ENCODE peak calls at places on chromosomes 13 and 19, in eight cellular contexts. D is astrocyte of the spinal cord, H is A549, M is K562, J is body of pancreas, Y is endodermal cell, L is sigmoid colon, E is left ventricle myocardium inferior. F is an unnamed sample.

GRCh38 chr19:43546581-43546980 is 13.6 kb downstream of the ZNF575 start:
- DNase-seq in E (no peak), H (no peak), L (no peak), D (no peak), J (no peak), Y (no peak), M (no peak), F (no peak)

GRCh38 chr19:53057904-53058579 is 13.5 kb downstream of the ERVV-2 start:
- DNase-seq in D (no peak), J (peak; percentile 62), Y (peak; percentile 88), H (no peak), M (no peak), E (peak; percentile 46), L (no peak), F (peak; percentile 14)

GRCh38 chr13:73993661-73994060 is 140.5 kb downstream of the KLF12 start:
- DNase-seq in L (no peak), Y (no peak), H (no peak), M (no peak), J (no peak), D (no peak), E (no peak), F (no peak)

GRCh38 chr13:112456138-112457056 is 80.2 kb downstream of the SPACA7 start:
- DNase-seq in Y (peak; percentile 22), L (no peak), E (no peak), D (no peak), J (no peak), H (no peak), M (no peak), F (no peak)

GRCh38 chr19:58554494-58555368 is at the start of gene CHMP2A:
- DNase-seq in J (peak; percentile 98), Y (peak; percentile 99), H (peak; percentile 99), L (peak; percentile 100), E (peak; percentile 99), D (peak; percentile 98), M (peak; percentile 89), F (peak; percentile 98)

GRCh38 chr13:90547272-90547790 is 800.2 kb upstream of the MIR17HG start:
- DNase-seq in L (no peak), D (no peak), M (no peak), Y (no peak), E (no peak), J (no peak), H (no peak), F (no peak)

GRCh38 chr13:36369268-36370107 is 23.3 kb upstream of the SPART start:
- DNase-seq in Y (no peak), J (no peak), E (no peak), D (peak; percentile 78), H (no peak), M (no peak), L (no peak), F (no peak)

GRCh38 chr13:75359266-75359665 is 122.7 kb downstream of the TBC1D4 start:
- DNase-seq in Y (no peak), L (no peak), E (no peak), H (peak; percentile 16), M (no peak), D (peak; percentile 95), J (no peak), F (peak; percentile 93)

GRCh38 chr19:19421326-19421725 is 15.9 kb downstream of the GATAD2A start:
- DNase-seq in J (no peak), D (no peak), Y (no peak), M (no peak), L (no peak), H (no peak), E (no peak), F (no peak)

GRCh38 chr13:110367620-110368019 is 60.5 kb downstream of the COL4A2 start:
- DNase-seq in E (no peak), M (no peak), J (no peak), H (no peak), L (no peak), Y (no peak), D (no peak), F (no peak)

GRCh38 chr13:23637813-23638212 is 67.6 kb downstream of the TNFRSF19 start:
- DNase-seq in E (peak; percentile 38), L (no peak), Y (no peak), H (no peak), D (no peak), J (no peak), M (no peak), F (no peak)

GRCh38 chr19:41439441-41440222 is at the start of gene DMAC2:
- DNase-seq in M (peak; percentile 95), Y (peak; percentile 98), E (peak; percentile 98), L (peak; percentile 99), J (peak; percentile 99), H (peak; percentile 100), D (peak; percentile 98), F (peak; percentile 99)

GRCh38 chr13:110403721-110404120 is 96.6 kb downstream of the COL4A2 start:
- DNase-seq in Y (no peak), D (no peak), H (no peak), L (no peak), J (no peak), M (no peak), E (no peak), F (peak; percentile 64)

GRCh38 chr13:112655898-112656297 is 33.9 kb upstream of the ATP11A start:
- DNase-seq in M (no peak), J (no peak), L (no peak), Y (peak; percentile 17), D (no peak), H (no peak), E (no peak), F (no peak)

GRCh38 chr19:46015961-46016425 is 6.9 kb downstream of the PGLYRP1 start:
- DNase-seq in D (no peak), J (peak; percentile 29), M (no peak), E (no peak), H (peak; percentile 30), L (no peak), Y (peak; percentile 70), F (no peak)

GRCh38 chr13:113052206-113052605 is 53.4 kb upstream of the F7 start:
- DNase-seq in D (no peak), H (no peak), M (no peak), L (no peak), Y (no peak), E (no peak), J (no peak), F (no peak)

GRCh38 chr19:19528721-19529490 is at the start of gene YJEFN3:
- DNase-seq in M (no peak), H (no peak), D (peak; percentile 44), E (no peak), L (no peak), Y (peak; percentile 93), J (no peak), F (peak; percentile 70)

GRCh38 chr13:111046590-111047141 is 68.4 kb upstream of the ARHGEF7 start:
- DNase-seq in Y (no peak), J (no peak), L (no peak), H (no peak), E (no peak), M (peak; percentile 31), D (peak; percentile 27), F (peak; percentile 45)

GRCh38 chr19:23283925-23284324 is 33.7 kb upstream of the ZNF724 start:
- DNase-seq in M (peak; percentile 23), Y (peak; percentile 90), J (peak; percentile 76), L (no peak), E (peak; percentile 22), H (peak; percentile 61), D (no peak), F (peak; percentile 65)

GRCh38 chr19:898663-899062 is 5.4 kb downstream of the RNU6-9 start:
- DNase-seq in D (no peak), H (no peak), M (peak; percentile 44), J (peak; percentile 55), E (no peak), L (no peak), Y (peak; percentile 68), F (no peak)

GRCh38 chr19:49793561-49793840 is 19.6 kb downstream of the FUZ start:
- DNase-seq in D (no peak), E (no peak), L (no peak), M (no peak), Y (no peak), H (peak; percentile 42), J (no peak), F (no peak)

GRCh38 chr13:97018029-97018819 is 23.9 kb upstream of the OXGR1 start:
- DNase-seq in J (peak; percentile 42), M (peak; percentile 28), H (peak; percentile 46), L (no peak), D (peak; percentile 69), Y (peak; percentile 71), E (no peak), F (peak; percentile 83)

GRCh38 chr19:9857076-9857721 is 22.1 kb downstream of the PIN1 start:
- DNase-seq in D (no peak), J (no peak), Y (no peak), E (no peak), L (no peak), H (no peak), M (no peak), F (no peak)

GRCh38 chr13:26983533-26984315 is 187.9 kb downstream of the USP12 start:
- DNase-seq in H (no peak), E (no peak), L (no peak), J (no peak), D (no peak), Y (no peak), M (no peak), F (no peak)
- H3K4me3 ChIP-seq in H (no peak overlapping the region), E (peak overlapping the region; percentile 40), L (no peak overlapping the region), J (no peak overlapping the region), D (no peak overlapping the region), Y (no peak overlapping the region), M (no peak overlapping the region), F (no peak overlapping the region)

GRCh38 chr19:12994701-12995595 is at the start of gene NFIX:
- DNase-seq in Y (peak; percentile 68), D (peak; percentile 64), M (peak; percentile 83), J (peak; percentile 79), L (peak; percentile 86), H (no peak), E (peak; percentile 81), F (peak; percentile 44)
- TF ChIP-seq CTCF in Y (no peak), D (no peak), M (no peak), J (no peak), L (no peak), H (no peak), E (no peak), F (no peak)

GRCh38 chr19:7348587-7349230 is at the start of gene ARHGEF18:
- DNase-seq in H (no peak), D (no peak), M (no peak), E (peak; percentile 23), Y (no peak), J (no peak), L (peak; percentile 61), F (peak; percentile 32)
- H3K4me3 ChIP-seq in H (no peak within 1 kb of the TSS), D (no peak within 1 kb of the TSS), M (no peak within 1 kb of the TSS), E (no peak within 1 kb of the TSS), Y (no peak within 1 kb of the TSS), J (no peak within 1 kb of the TSS), L (no peak within 1 kb of the TSS), F (no peak within 1 kb of the TSS)

GRCh38 chr13:92963029-92963428 is 263.6 kb upstream of the GPC6 start:
- DNase-seq in J (no peak), Y (no peak), D (peak; percentile 28), L (no peak), E (no peak), M (no peak), H (no peak), F (peak; percentile 5)

GRCh38 chr13:92966341-92966740 is 260.3 kb upstream of the GPC6 start:
- DNase-seq in E (no peak), M (no peak), J (no peak), L (no peak), D (no peak), Y (no peak), H (no peak), F (no peak)

GRCh38 chr13:92966900-92967299 is 259.7 kb upstream of the GPC6 start:
- DNase-seq in J (no peak), E (no peak), M (no peak), H (no peak), Y (no peak), L (no peak), D (no peak), F (no peak)

GRCh38 chr13:92972751-92973150 is 253.9 kb upstream of the GPC6 start:
- DNase-seq in D (no peak), M (no peak), H (no peak), J (no peak), Y (no peak), E (no peak), L (no peak), F (no peak)

GRCh38 chr13:92967923-92968322 is 258.7 kb upstream of the GPC6 start:
- DNase-seq in H (peak; percentile 1), J (no peak), M (no peak), E (no peak), L (no peak), D (peak; percentile 18), Y (peak; percentile 48), F (peak; percentile 31)
- TF ChIP-seq CTCF in H (peak; percentile 27), J (no peak), M (no peak), E (no peak), L (no peak), D (peak; percentile 17), Y (peak; percentile 47), F (peak; percentile 37)